ENCODE peak calls at places on chromosomes 4 and X, in ten cellular contexts. F, K, Q, X, Z, V, R, O, T and I are unnamed samples.

GRCh38 chr4:53450773-53451172 is 73.3 kb downstream of the FIP1L1 start:
- DNase-seq in F (peak), K (no peak), Q (no peak), X (no peak), Z (peak), V (no peak), R (no peak), O (no peak), T (no peak), I (no peak)

GRCh38 chr4:187071896-187072295 is 348.2 kb upstream of the FAT1 start:
- DNase-seq in F (no peak), K (no peak), Q (no peak), X (no peak), Z (peak), V (no peak), R (no peak), O (no peak), T (no peak), I (no peak)

GRCh38 chrX:15146515-15146914 is 123.4 kb downstream of the ASB9 start:
- DNase-seq in F (peak), K (no peak), Q (no peak), X (no peak), Z (no peak), V (no peak), R (no peak), O (peak), T (no peak), I (no peak)

GRCh38 chr4:137510866-137511265 is 21.4 kb downstream of the PCDH18 start:
- DNase-seq in F (peak), K (no peak), Q (no peak), X (no peak), Z (peak), V (no peak), R (no peak), O (no peak), T (peak), I (no peak)

GRCh38 chr4:36363024-36363423 is 81.6 kb downstream of the DTHD1 start:
- DNase-seq in F (no peak), K (no peak), Q (no peak), X (no peak), Z (no peak), V (no peak), R (no peak), O (no peak), T (no peak), I (no peak)

GRCh38 chrX:109840585-109840984 is 107.5 kb upstream of the ACSL4 start:
- DNase-seq in F (peak), K (no peak), Q (no peak), X (no peak), Z (peak), V (no peak), R (no peak), O (no peak), T (peak), I (no peak)

GRCh38 chr4:153362184-153362583 is 17.7 kb downstream of the MND1 start:
- DNase-seq in F (peak), K (no peak), Q (no peak), X (no peak), Z (no peak), V (no peak), R (no peak), O (no peak), T (no peak), I (no peak)

GRCh38 chrX:100649550-100650356 is 5.8 kb downstream of the SRPX2 start:
- DNase-seq in F (peak), K (peak), Q (no peak), X (no peak), Z (peak), V (no peak), R (peak), O (no peak), T (peak), I (peak)

GRCh38 chr4:114883641-114884040 is 229.8 kb downstream of the NDST4 start:
- DNase-seq in F (no peak), K (no peak), Q (no peak), X (no peak), Z (no peak), V (no peak), R (no peak), O (no peak), T (no peak), I (no peak)